ENCODE peak calls at places on chromosomes 7 and 10, in ten cellular contexts. One of them, this sample, is unnamed.

GRCh38 chr7:22821702-22822485 is 755 bp downstream of the TOMM7 start:
- DNase-seq in CD4-positive, alpha-beta T cell: no peak
- DNase-seq in dorsolateral prefrontal cortex: no peak
- DNase-seq in astrocyte of the spinal cord: peak
- DNase-seq in endodermal cell: peak
- DNase-seq in body of pancreas: peak
- DNase-seq in colonic mucosa: peak
- DNase-seq in cardiac fibroblast: peak
- DNase-seq in glutamatergic neuron: no peak
- DNase-seq in BJ: no peak
- DNase-seq in this sample: peak

GRCh38 chr7:98467570-98468312 is 66.9 kb upstream of the BAIAP2L1 start:
- DNase-seq in astrocyte of the spinal cord: no peak
- DNase-seq in body of pancreas: no peak
- DNase-seq in endodermal cell: no peak
- DNase-seq in glutamatergic neuron: no peak
- DNase-seq in cardiac fibroblast: no peak
- DNase-seq in CD4-positive, alpha-beta T cell: no peak
- DNase-seq in BJ: no peak
- DNase-seq in colonic mucosa: no peak
- DNase-seq in dorsolateral prefrontal cortex: no peak
- DNase-seq in this sample: no peak

GRCh38 chr7:151286148-151286547 is 37.7 kb upstream of the SMARCD3 start:
- DNase-seq in cardiac fibroblast: peak
- DNase-seq in colonic mucosa: no peak
- DNase-seq in dorsolateral prefrontal cortex: no peak
- DNase-seq in CD4-positive, alpha-beta T cell: no peak
- DNase-seq in astrocyte of the spinal cord: peak
- DNase-seq in glutamatergic neuron: no peak
- DNase-seq in endodermal cell: no peak
- DNase-seq in body of pancreas: no peak
- DNase-seq in BJ: no peak
- DNase-seq in this sample: no peak

GRCh38 chr10:103745264-103746247 is 109.8 kb downstream of the SH3PXD2A start:
- DNase-seq in colonic mucosa: peak
- DNase-seq in astrocyte of the spinal cord: peak
- DNase-seq in CD4-positive, alpha-beta T cell: peak
- DNase-seq in endodermal cell: peak
- DNase-seq in cardiac fibroblast: peak
- DNase-seq in body of pancreas: no peak
- DNase-seq in dorsolateral prefrontal cortex: no peak
- DNase-seq in glutamatergic neuron: no peak
- DNase-seq in BJ: no peak
- DNase-seq in this sample: peak

GRCh38 chr7:5677538-5678294 is 103.7 kb downstream of the RNF216 start:
- DNase-seq in body of pancreas: peak
- DNase-seq in CD4-positive, alpha-beta T cell: no peak
- DNase-seq in endodermal cell: peak
- DNase-seq in BJ: no peak
- DNase-seq in cardiac fibroblast: peak
- DNase-seq in colonic mucosa: peak
- DNase-seq in glutamatergic neuron: peak
- DNase-seq in astrocyte of the spinal cord: peak
- DNase-seq in dorsolateral prefrontal cortex: peak
- DNase-seq in this sample: peak

GRCh38 chr10:109126541-109126940 is 796.8 kb downstream of the XPNPEP1 start:
- DNase-seq in CD4-positive, alpha-beta T cell: no peak
- DNase-seq in astrocyte of the spinal cord: no peak
- DNase-seq in endodermal cell: no peak
- DNase-seq in glutamatergic neuron: no peak
- DNase-seq in BJ: no peak
- DNase-seq in body of pancreas: no peak
- DNase-seq in cardiac fibroblast: no peak
- DNase-seq in dorsolateral prefrontal cortex: no peak
- DNase-seq in colonic mucosa: no peak
- DNase-seq in this sample: no peak

GRCh38 chr7:76073335-76073990 is 25.6 kb downstream of the MDH2 start:
- DNase-seq in glutamatergic neuron: no peak
- DNase-seq in body of pancreas: no peak
- DNase-seq in colonic mucosa: no peak
- DNase-seq in BJ: no peak
- DNase-seq in cardiac fibroblast: no peak
- DNase-seq in CD4-positive, alpha-beta T cell: no peak
- DNase-seq in dorsolateral prefrontal cortex: no peak
- DNase-seq in endodermal cell: peak
- DNase-seq in astrocyte of the spinal cord: no peak
- DNase-seq in this sample: no peak

GRCh38 chr10:125201108-125201524 is 40.8 kb upstream of the CTBP2 start:
- DNase-seq in endodermal cell: peak
- DNase-seq in colonic mucosa: no peak
- DNase-seq in astrocyte of the spinal cord: peak
- DNase-seq in BJ: no peak
- DNase-seq in dorsolateral prefrontal cortex: no peak
- DNase-seq in cardiac fibroblast: peak
- DNase-seq in body of pancreas: no peak
- DNase-seq in CD4-positive, alpha-beta T cell: no peak
- DNase-seq in glutamatergic neuron: no peak
- DNase-seq in this sample: peak

GRCh38 chr10:78578929-78579328 is 489.8 kb upstream of the ZMIZ1 start:
- DNase-seq in CD4-positive, alpha-beta T cell: no peak
- DNase-seq in glutamatergic neuron: no peak
- DNase-seq in BJ: no peak
- DNase-seq in body of pancreas: no peak
- DNase-seq in cardiac fibroblast: peak
- DNase-seq in astrocyte of the spinal cord: no peak
- DNase-seq in dorsolateral prefrontal cortex: peak
- DNase-seq in colonic mucosa: no peak
- DNase-seq in endodermal cell: no peak
- DNase-seq in this sample: no peak

GRCh38 chr7:68785036-68785435 is 813.2 kb upstream of the AUTS2 start:
- DNase-seq in dorsolateral prefrontal cortex: no peak
- DNase-seq in astrocyte of the spinal cord: no peak
- DNase-seq in colonic mucosa: no peak
- DNase-seq in glutamatergic neuron: no peak
- DNase-seq in endodermal cell: no peak
- DNase-seq in CD4-positive, alpha-beta T cell: no peak
- DNase-seq in cardiac fibroblast: no peak
- DNase-seq in body of pancreas: peak
- DNase-seq in BJ: no peak
- DNase-seq in this sample: no peak

GRCh38 chr7:33774762-33775523 is 130.4 kb upstream of the BMPER start:
- DNase-seq in BJ: no peak
- DNase-seq in CD4-positive, alpha-beta T cell: no peak
- DNase-seq in astrocyte of the spinal cord: peak
- DNase-seq in cardiac fibroblast: peak
- DNase-seq in endodermal cell: no peak
- DNase-seq in glutamatergic neuron: no peak
- DNase-seq in body of pancreas: peak
- DNase-seq in colonic mucosa: peak
- DNase-seq in dorsolateral prefrontal cortex: no peak
- DNase-seq in this sample: peak

GRCh38 chr10:66783296-66783695 is 142.5 kb upstream of the LRRTM3 start:
- DNase-seq in astrocyte of the spinal cord: peak
- DNase-seq in CD4-positive, alpha-beta T cell: no peak
- DNase-seq in colonic mucosa: no peak
- DNase-seq in glutamatergic neuron: no peak
- DNase-seq in body of pancreas: no peak
- DNase-seq in BJ: no peak
- DNase-seq in cardiac fibroblast: peak
- DNase-seq in endodermal cell: no peak
- DNase-seq in dorsolateral prefrontal cortex: no peak
- DNase-seq in this sample: no peak
- TF ChIP-seq CTCF in astrocyte of the spinal cord: no peak
- TF ChIP-seq CTCF in CD4-positive, alpha-beta T cell: no peak
- TF ChIP-seq CTCF in colonic mucosa: no peak
- TF ChIP-seq CTCF in glutamatergic neuron: no peak
- TF ChIP-seq CTCF in body of pancreas: no peak
- TF ChIP-seq CTCF in BJ: no peak
- TF ChIP-seq CTCF in cardiac fibroblast: no peak
- TF ChIP-seq CTCF in endodermal cell: no peak
- TF ChIP-seq CTCF in dorsolateral prefrontal cortex: no peak
- TF ChIP-seq CTCF in this sample: no peak

DNA sequence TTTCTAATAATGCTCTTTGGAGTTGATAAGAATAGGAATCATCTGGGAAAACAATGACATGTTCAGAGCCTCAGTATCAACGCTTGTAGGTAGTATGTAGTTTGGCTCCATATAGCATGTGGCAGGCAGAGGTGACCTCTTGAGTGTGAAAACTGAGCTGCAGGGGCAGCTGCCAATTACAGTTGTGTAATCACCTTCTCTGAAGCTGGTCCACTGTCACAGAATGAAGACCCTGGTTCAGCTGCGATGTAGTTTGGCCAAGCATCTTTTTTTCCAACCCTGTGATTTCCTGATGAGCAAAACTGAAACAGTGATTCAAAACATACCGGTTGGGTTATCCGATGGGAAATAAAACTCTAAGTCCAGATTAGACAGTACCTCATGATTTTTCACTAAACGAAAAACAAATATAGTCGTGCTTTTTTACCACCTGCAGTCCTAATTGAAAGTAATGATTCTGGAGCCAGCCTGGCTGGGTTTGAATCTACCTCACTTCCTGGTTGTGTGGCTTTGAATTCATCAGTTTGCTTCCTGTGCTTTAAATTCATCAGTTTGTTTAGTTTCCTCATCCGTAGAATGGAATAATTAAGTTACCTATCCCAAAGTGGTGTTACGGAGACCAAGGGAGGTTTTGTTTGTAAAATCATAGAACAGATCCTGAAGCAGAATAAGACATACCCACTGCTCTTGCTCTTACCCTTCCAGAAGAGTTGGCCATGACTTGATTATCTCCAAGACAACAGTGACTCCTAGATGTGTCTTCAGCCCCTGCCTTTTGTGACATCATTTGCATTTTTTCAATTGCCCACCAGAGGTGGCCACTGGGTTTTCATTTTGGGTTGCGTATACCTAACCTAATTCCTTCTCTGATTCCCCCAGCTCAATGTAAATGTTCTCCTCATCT is 87.4 kb downstream of the CELF2 start:
- DNase-seq in endodermal cell: no peak
- DNase-seq in BJ: no peak
- DNase-seq in astrocyte of the spinal cord: no peak
- DNase-seq in body of pancreas: no peak
- DNase-seq in glutamatergic neuron: no peak
- DNase-seq in CD4-positive, alpha-beta T cell: no peak
- DNase-seq in cardiac fibroblast: no peak
- DNase-seq in dorsolateral prefrontal cortex: no peak
- DNase-seq in colonic mucosa: no peak
- DNase-seq in this sample: no peak
- TF ChIP-seq CTCF in endodermal cell: peak
- TF ChIP-seq CTCF in BJ: no peak
- TF ChIP-seq CTCF in astrocyte of the spinal cord: no peak
- TF ChIP-seq CTCF in body of pancreas: no peak
- TF ChIP-seq CTCF in glutamatergic neuron: no peak
- TF ChIP-seq CTCF in CD4-positive, alpha-beta T cell: no peak
- TF ChIP-seq CTCF in cardiac fibroblast: no peak
- TF ChIP-seq CTCF in dorsolateral prefrontal cortex: no peak
- TF ChIP-seq CTCF in colonic mucosa: no peak
- TF ChIP-seq CTCF in this sample: no peak

DNA sequence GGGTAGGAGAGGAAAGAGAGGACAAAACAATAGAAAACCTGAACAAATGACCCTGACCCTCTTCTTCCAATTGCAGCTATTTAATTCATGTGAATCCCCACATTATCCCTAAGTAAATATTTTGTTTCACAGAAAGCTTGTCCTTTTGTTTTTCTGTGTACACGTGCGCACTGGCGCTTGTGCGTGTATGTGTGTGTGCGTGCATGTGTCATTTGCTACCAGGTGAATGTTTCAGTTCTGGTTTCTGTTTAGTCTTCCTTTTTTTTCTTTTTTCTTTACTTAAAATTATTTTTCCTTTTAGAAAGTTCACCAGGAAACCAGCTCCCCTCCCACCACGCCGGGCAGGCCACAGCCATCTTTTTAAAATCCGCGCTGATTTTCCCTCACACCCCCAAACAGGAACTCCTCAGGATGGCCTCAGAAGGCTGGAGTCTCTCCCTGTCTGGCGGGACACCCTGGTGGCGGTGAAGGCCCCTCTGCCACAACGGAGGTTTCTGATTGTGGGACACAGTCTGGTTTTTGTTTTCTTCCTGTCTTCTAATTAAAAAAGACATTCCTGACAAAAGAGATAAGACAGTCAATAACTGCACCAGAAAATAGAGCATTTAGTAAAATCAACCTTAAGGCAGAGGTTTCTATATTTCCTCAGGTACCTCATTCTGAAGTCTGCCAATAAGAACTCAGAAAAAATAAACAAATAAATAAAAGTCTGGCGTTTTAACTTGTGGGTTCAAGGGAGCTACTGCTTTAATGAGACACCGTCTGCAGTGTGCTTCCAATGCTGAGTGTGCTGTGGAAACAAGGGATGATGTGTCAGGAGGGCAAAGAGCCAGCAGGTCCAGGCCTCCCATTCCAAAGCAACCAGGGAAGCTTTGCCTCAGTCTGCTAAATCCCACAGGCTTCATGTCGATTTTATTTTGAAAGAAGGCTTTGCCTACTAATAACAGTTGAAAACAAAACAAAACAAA is 17.4 kb downstream of the IRF5 start:
- DNase-seq in glutamatergic neuron: no peak
- DNase-seq in BJ: peak
- DNase-seq in colonic mucosa: no peak
- DNase-seq in astrocyte of the spinal cord: peak
- DNase-seq in CD4-positive, alpha-beta T cell: no peak
- DNase-seq in body of pancreas: no peak
- DNase-seq in endodermal cell: peak
- DNase-seq in cardiac fibroblast: peak
- DNase-seq in dorsolateral prefrontal cortex: no peak
- DNase-seq in this sample: no peak
- TF ChIP-seq CTCF in glutamatergic neuron: no peak
- TF ChIP-seq CTCF in BJ: no peak
- TF ChIP-seq CTCF in colonic mucosa: no peak
- TF ChIP-seq CTCF in astrocyte of the spinal cord: no peak
- TF ChIP-seq CTCF in CD4-positive, alpha-beta T cell: no peak
- TF ChIP-seq CTCF in body of pancreas: no peak
- TF ChIP-seq CTCF in endodermal cell: peak
- TF ChIP-seq CTCF in cardiac fibroblast: no peak
- TF ChIP-seq CTCF in dorsolateral prefrontal cortex: no peak
- TF ChIP-seq CTCF in this sample: no peak

GRCh38 chr7:69814421-69814962 is 216.2 kb downstream of the AUTS2 start:
- DNase-seq in astrocyte of the spinal cord: peak
- DNase-seq in cardiac fibroblast: no peak
- DNase-seq in BJ: no peak
- DNase-seq in body of pancreas: no peak
- DNase-seq in endodermal cell: peak
- DNase-seq in glutamatergic neuron: no peak
- DNase-seq in CD4-positive, alpha-beta T cell: no peak
- DNase-seq in dorsolateral prefrontal cortex: peak
- DNase-seq in colonic mucosa: no peak
- DNase-seq in this sample: no peak
- TF ChIP-seq CTCF in astrocyte of the spinal cord: no peak
- TF ChIP-seq CTCF in cardiac fibroblast: no peak
- TF ChIP-seq CTCF in BJ: no peak
- TF ChIP-seq CTCF in body of pancreas: no peak
- TF ChIP-seq CTCF in endodermal cell: no peak
- TF ChIP-seq CTCF in glutamatergic neuron: no peak
- TF ChIP-seq CTCF in CD4-positive, alpha-beta T cell: no peak
- TF ChIP-seq CTCF in dorsolateral prefrontal cortex: no peak
- TF ChIP-seq CTCF in colonic mucosa: no peak
- TF ChIP-seq CTCF in this sample: no peak